ENCODE peak calls at places on chromosomes 2 and 18, in eight cellular contexts. One of them, this sample, is unnamed.

GRCh38 chr2:71330155-71330554 is 1.4 kb upstream of the ZNF638 start:
- DNase-seq in HepG2: no peak
- DNase-seq in endothelial cell of umbilical vein: no peak
- DNase-seq in stomach: no peak
- DNase-seq in HCT116: no peak
- DNase-seq in Panc1: no peak
- DNase-seq in prostate gland: no peak
- DNase-seq in GM23338: no peak
- DNase-seq in this sample: no peak

GRCh38 chr18:51196811-51197660 is 445 bp downstream of the MEX3C start:
- DNase-seq in HepG2: no peak
- DNase-seq in endothelial cell of umbilical vein: peak; percentile 53
- DNase-seq in stomach: peak; percentile 61
- DNase-seq in HCT116: no peak
- DNase-seq in Panc1: no peak
- DNase-seq in prostate gland: peak; percentile 44
- DNase-seq in GM23338: peak; percentile 47
- DNase-seq in this sample: peak; percentile 94

GRCh38 chr18:36410346-36410745 is 112.8 kb downstream of the FHOD3 start:
- DNase-seq in HepG2: no peak
- DNase-seq in endothelial cell of umbilical vein: no peak
- DNase-seq in stomach: no peak
- DNase-seq in HCT116: no peak
- DNase-seq in Panc1: no peak
- DNase-seq in prostate gland: no peak
- DNase-seq in GM23338: no peak
- DNase-seq in this sample: no peak

GRCh38 chr2:88451647-88452150 is 794 bp downstream of the FOXI3 start:
- DNase-seq in HepG2: no peak
- DNase-seq in endothelial cell of umbilical vein: no peak
- DNase-seq in stomach: no peak
- DNase-seq in HCT116: no peak
- DNase-seq in Panc1: no peak
- DNase-seq in prostate gland: peak; percentile 7
- DNase-seq in GM23338: peak; percentile 60
- DNase-seq in this sample: peak; percentile 79

GRCh38 chr18:10377956-10378355 is 76.5 kb upstream of the APCDD1 start:
- DNase-seq in HepG2: no peak
- DNase-seq in endothelial cell of umbilical vein: no peak
- DNase-seq in stomach: no peak
- DNase-seq in HCT116: no peak
- DNase-seq in Panc1: no peak
- DNase-seq in prostate gland: no peak
- DNase-seq in GM23338: no peak
- DNase-seq in this sample: no peak

GRCh38 chr18:58649966-58650816 is 21.1 kb upstream of the MALT1 start:
- DNase-seq in HepG2: no peak
- DNase-seq in endothelial cell of umbilical vein: no peak
- DNase-seq in stomach: no peak
- DNase-seq in HCT116: no peak
- DNase-seq in Panc1: no peak
- DNase-seq in prostate gland: no peak
- DNase-seq in GM23338: no peak
- DNase-seq in this sample: no peak

GRCh38 chr2:170966648-170967396 is 37.8 kb downstream of the GORASP2 start:
- DNase-seq in HepG2: peak; percentile 53
- DNase-seq in endothelial cell of umbilical vein: no peak
- DNase-seq in stomach: no peak
- DNase-seq in HCT116: no peak
- DNase-seq in Panc1: no peak
- DNase-seq in prostate gland: no peak
- DNase-seq in GM23338: peak; percentile 63
- DNase-seq in this sample: no peak

GRCh38 chr2:149033716-149034115 is 4.8 kb upstream of the LYPD6B start:
- DNase-seq in HepG2: no peak
- DNase-seq in endothelial cell of umbilical vein: no peak
- DNase-seq in stomach: peak; percentile 63
- DNase-seq in HCT116: no peak
- DNase-seq in Panc1: no peak
- DNase-seq in prostate gland: peak; percentile 55
- DNase-seq in GM23338: peak; percentile 27
- DNase-seq in this sample: no peak

GRCh38 chr2:9590635-9591034 is 35.0 kb upstream of the ADAM17 start:
- DNase-seq in HepG2: no peak
- DNase-seq in endothelial cell of umbilical vein: no peak
- DNase-seq in stomach: no peak
- DNase-seq in HCT116: no peak
- DNase-seq in Panc1: no peak
- DNase-seq in prostate gland: no peak
- DNase-seq in GM23338: no peak
- DNase-seq in this sample: no peak

GRCh38 chr2:239668042-239668441 is 267.2 kb upstream of the HDAC4 start:
- DNase-seq in HepG2: no peak
- DNase-seq in endothelial cell of umbilical vein: no peak
- DNase-seq in stomach: no peak
- DNase-seq in HCT116: no peak
- DNase-seq in Panc1: no peak
- DNase-seq in prostate gland: no peak
- DNase-seq in GM23338: no peak
- DNase-seq in this sample: no peak

GRCh38 chr2:126700073-126700581 is 44.2 kb downstream of the GYPC start:
- DNase-seq in HepG2: no peak
- DNase-seq in endothelial cell of umbilical vein: no peak
- DNase-seq in stomach: no peak
- DNase-seq in HCT116: no peak
- DNase-seq in Panc1: no peak
- DNase-seq in prostate gland: no peak
- DNase-seq in GM23338: peak; percentile 28
- DNase-seq in this sample: no peak

GRCh38 chr18:58392336-58393000 is 236.4 kb downstream of the ALPK2 start:
- DNase-seq in HepG2: no peak
- DNase-seq in endothelial cell of umbilical vein: peak; percentile 51
- DNase-seq in stomach: no peak
- DNase-seq in HCT116: no peak
- DNase-seq in Panc1: no peak
- DNase-seq in prostate gland: no peak
- DNase-seq in GM23338: peak; percentile 61
- DNase-seq in this sample: no peak

GRCh38 chr2:101823347-101823791 is 125.9 kb downstream of the MAP4K4 start:
- DNase-seq in HepG2: peak; percentile 71
- DNase-seq in endothelial cell of umbilical vein: peak; percentile 79
- DNase-seq in stomach: peak; percentile 68
- DNase-seq in HCT116: peak; percentile 16
- DNase-seq in Panc1: no peak
- DNase-seq in prostate gland: peak; percentile 50
- DNase-seq in GM23338: peak; percentile 90
- DNase-seq in this sample: no peak

GRCh38 chr2:60998628-60999545 is 18.6 kb upstream of the PEX13 start:
- DNase-seq in HepG2: peak; percentile 62
- DNase-seq in endothelial cell of umbilical vein: peak; percentile 70
- DNase-seq in stomach: no peak
- DNase-seq in HCT116: no peak
- DNase-seq in Panc1: no peak
- DNase-seq in prostate gland: no peak
- DNase-seq in GM23338: peak; percentile 75
- DNase-seq in this sample: no peak

GRCh38 chr18:11925800-11926481 is 17.8 kb upstream of the MPPE1 start:
- DNase-seq in HepG2: peak; percentile 69
- DNase-seq in endothelial cell of umbilical vein: no peak
- DNase-seq in stomach: no peak
- DNase-seq in HCT116: no peak
- DNase-seq in Panc1: no peak
- DNase-seq in prostate gland: no peak
- DNase-seq in GM23338: no peak
- DNase-seq in this sample: no peak

GRCh38 chr2:105813405-105813804 is 68.7 kb downstream of the NCK2 start:
- DNase-seq in HepG2: no peak
- DNase-seq in endothelial cell of umbilical vein: no peak
- DNase-seq in stomach: no peak
- DNase-seq in HCT116: no peak
- DNase-seq in Panc1: no peak
- DNase-seq in prostate gland: no peak
- DNase-seq in GM23338: no peak
- DNase-seq in this sample: no peak

GRCh38 chr2:203533696-203534471 is 1.2 kb downstream of the RAPH1 start:
- DNase-seq in HepG2: no peak
- DNase-seq in endothelial cell of umbilical vein: peak; percentile 61
- DNase-seq in stomach: no peak
- DNase-seq in HCT116: no peak
- DNase-seq in Panc1: peak; percentile 30
- DNase-seq in prostate gland: no peak
- DNase-seq in GM23338: peak; percentile 33
- DNase-seq in this sample: no peak

GRCh38 chr18:34493099-34493544 is 217.0 kb upstream of the DTNA start:
- DNase-seq in HepG2: peak; percentile 72
- DNase-seq in endothelial cell of umbilical vein: peak; percentile 87
- DNase-seq in stomach: peak; percentile 28
- DNase-seq in HCT116: no peak
- DNase-seq in Panc1: no peak
- DNase-seq in prostate gland: peak; percentile 10
- DNase-seq in GM23338: peak; percentile 88
- DNase-seq in this sample: peak; percentile 79

GRCh38 chr2:123840016-123840415 is 185.1 kb upstream of the CNTNAP5 start:
- DNase-seq in HepG2: no peak
- DNase-seq in endothelial cell of umbilical vein: no peak
- DNase-seq in stomach: no peak
- DNase-seq in HCT116: no peak
- DNase-seq in Panc1: no peak
- DNase-seq in prostate gland: no peak
- DNase-seq in GM23338: no peak
- DNase-seq in this sample: peak; percentile 7

GRCh38 chr2:109721117-109721504 is 73.0 kb upstream of the RGPD5 start:
- DNase-seq in HepG2: no peak
- DNase-seq in endothelial cell of umbilical vein: no peak
- DNase-seq in stomach: peak; percentile 13
- DNase-seq in HCT116: no peak
- DNase-seq in Panc1: no peak
- DNase-seq in prostate gland: peak; percentile 89
- DNase-seq in GM23338: no peak
- DNase-seq in this sample: no peak

GRCh38 chr2:32825291-32825712 is 121.5 kb upstream of the LTBP1 start:
- DNase-seq in HepG2: no peak
- DNase-seq in endothelial cell of umbilical vein: peak; percentile 91
- DNase-seq in stomach: no peak
- DNase-seq in HCT116: no peak
- DNase-seq in Panc1: no peak
- DNase-seq in prostate gland: no peak
- DNase-seq in GM23338: no peak
- DNase-seq in this sample: no peak

GRCh38 chr2:127358044-127358443 is 29.7 kb downstream of the MAP3K2 start:
- DNase-seq in HepG2: peak; percentile 30
- DNase-seq in endothelial cell of umbilical vein: no peak
- DNase-seq in stomach: no peak
- DNase-seq in HCT116: no peak
- DNase-seq in Panc1: no peak
- DNase-seq in prostate gland: no peak
- DNase-seq in GM23338: no peak
- DNase-seq in this sample: no peak

GRCh38 chr2:198883604-198884003 is 574.1 kb downstream of the SATB2 start:
- DNase-seq in HepG2: no peak
- DNase-seq in endothelial cell of umbilical vein: no peak
- DNase-seq in stomach: no peak
- DNase-seq in HCT116: no peak
- DNase-seq in Panc1: no peak
- DNase-seq in prostate gland: no peak
- DNase-seq in GM23338: no peak
- DNase-seq in this sample: no peak

GRCh38 chr2:108423502-108424251 is 25.3 kb upstream of the GCC2 start:
- DNase-seq in HepG2: peak; percentile 94
- DNase-seq in endothelial cell of umbilical vein: no peak
- DNase-seq in stomach: no peak
- DNase-seq in HCT116: no peak
- DNase-seq in Panc1: no peak
- DNase-seq in prostate gland: no peak
- DNase-seq in GM23338: no peak
- DNase-seq in this sample: no peak
- H3K27ac ChIP-seq in HepG2: peak overlapping the region; percentile 44
- H3K27ac ChIP-seq in endothelial cell of umbilical vein: no peak overlapping the region
- H3K27ac ChIP-seq in stomach: no peak overlapping the region
- H3K27ac ChIP-seq in HCT116: no peak overlapping the region
- H3K27ac ChIP-seq in Panc1: no peak overlapping the region
- H3K27ac ChIP-seq in prostate gland: no peak overlapping the region
- H3K27ac ChIP-seq in GM23338: no peak overlapping the region
- H3K27ac ChIP-seq in this sample: no peak overlapping the region

GRCh38 chr2:197089659-197090058 is 163.2 kb upstream of the PGAP1 start:
- DNase-seq in HepG2: no peak
- DNase-seq in endothelial cell of umbilical vein: no peak
- DNase-seq in stomach: no peak
- DNase-seq in HCT116: no peak
- DNase-seq in Panc1: no peak
- DNase-seq in prostate gland: no peak
- DNase-seq in GM23338: no peak
- DNase-seq in this sample: no peak
- TF ChIP-seq POLR2AphosphoS5 in HepG2: no peak
- TF ChIP-seq POLR2AphosphoS5 in endothelial cell of umbilical vein: no peak
- TF ChIP-seq POLR2AphosphoS5 in stomach: no peak
- TF ChIP-seq POLR2AphosphoS5 in HCT116: no peak
- TF ChIP-seq POLR2AphosphoS5 in Panc1: no peak
- TF ChIP-seq POLR2AphosphoS5 in prostate gland: no peak
- TF ChIP-seq POLR2AphosphoS5 in GM23338: no peak
- TF ChIP-seq POLR2AphosphoS5 in this sample: no peak

GRCh38 chr2:47493317-47493716 is 90.4 kb downstream of the MSH2 start:
- DNase-seq in HepG2: no peak
- DNase-seq in endothelial cell of umbilical vein: no peak
- DNase-seq in stomach: no peak
- DNase-seq in HCT116: no peak
- DNase-seq in Panc1: no peak
- DNase-seq in prostate gland: no peak
- DNase-seq in GM23338: no peak
- DNase-seq in this sample: no peak
- H3K36me3 ChIP-seq in HepG2: no peaks in the 10 kb centered on the region
- H3K36me3 ChIP-seq in endothelial cell of umbilical vein: no peaks in the 10 kb centered on the region
- H3K36me3 ChIP-seq in stomach: no peaks in the 10 kb centered on the region
- H3K36me3 ChIP-seq in HCT116: no peaks in the 10 kb centered on the region
- H3K36me3 ChIP-seq in Panc1: no peaks in the 10 kb centered on the region
- H3K36me3 ChIP-seq in prostate gland: no peaks in the 10 kb centered on the region
- H3K36me3 ChIP-seq in GM23338: no peaks in the 10 kb centered on the region
- H3K36me3 ChIP-seq in this sample: no peaks in the 10 kb centered on the region

GRCh38 chr18:46250084-46250811 is 146.1 kb downstream of the HAUS1 start:
- DNase-seq in HepG2: no peak
- DNase-seq in endothelial cell of umbilical vein: peak; percentile 76
- DNase-seq in stomach: peak; percentile 53
- DNase-seq in HCT116: peak; percentile 49
- DNase-seq in Panc1: no peak
- DNase-seq in prostate gland: peak; percentile 62
- DNase-seq in GM23338: peak; percentile 46
- DNase-seq in this sample: no peak
- H3K27ac ChIP-seq in HepG2: no peak overlapping the region
- H3K27ac ChIP-seq in endothelial cell of umbilical vein: peak overlapping the region; percentile 46
- H3K27ac ChIP-seq in stomach: peak overlapping the region; percentile 76
- H3K27ac ChIP-seq in HCT116: peak overlapping the region; percentile 2
- H3K27ac ChIP-seq in Panc1: no peak overlapping the region
- H3K27ac ChIP-seq in prostate gland: peak overlapping the region; percentile 67
- H3K27ac ChIP-seq in GM23338: no peak overlapping the region
- H3K27ac ChIP-seq in this sample: peak overlapping the region; percentile 94

This sample was measured in spleen.